ENCODE peak calls at places on chromosomes 3 and 15, in five cellular contexts. A is stimulated activated CD4-positive, alpha-beta T cell treated with anti-CD3 and anti-CD28 coated beads, TNF-alpha, amount 100 ng/mL, for 1 hour; B is amygdala; K is Calu3; F is stimulated activated CD8-positive, alpha-beta memory T cell treated with anti-CD3 and anti-CD28 coated beads, Interleukin-12 subunit alpha, Interleukin-12 subunit beta, amount 100 ng/mL, for 4 hours. G is an unnamed sample.

GRCh38 chr15:101023501-101024110 is 104.4 kb downstream of the LRRK1 start:
- DNase-seq in B (no peak), K (no peak), F (no peak), A (no peak), G (no peak)

GRCh38 chr3:94614192-94614591 is 551.3 kb downstream of the NSUN3 start:
- DNase-seq in F (no peak), B (no peak), A (no peak), K (no peak), G (no peak)

GRCh38 chr3:105222568-105223093 is 144.1 kb upstream of the ALCAM start:
- DNase-seq in F (no peak), B (no peak), K (no peak), A (no peak), G (no peak)

GRCh38 chr3:186882881-186883685 is 40.6 kb downstream of the ADIPOQ start:
- DNase-seq in B (no peak), A (no peak), F (no peak), K (no peak), G (no peak)

GRCh38 chr15:39028069-39028468 is 463.5 kb upstream of the RASGRP1 start:
- DNase-seq in B (no peak), A (no peak), K (peak; percentile 0), F (no peak), G (no peak)

GRCh38 chr3:187000711-187001151 is 70.4 kb downstream of the ST6GAL1 start:
- DNase-seq in A (no peak), B (no peak), F (no peak), K (no peak), G (no peak)

GRCh38 chr3:130896101-130896500 is 2.2 kb downstream of the ATP2C1 start:
- DNase-seq in K (no peak), A (no peak), F (no peak), B (no peak), G (no peak)

GRCh38 chr3:101638262-101638745 is 38.6 kb downstream of the ZBTB11 start:
- DNase-seq in F (no peak), A (no peak), B (no peak), K (no peak), G (no peak)

GRCh38 chr15:63176302-63176701 is 13.1 kb upstream of the RAB8B start:
- DNase-seq in A (no peak), K (no peak), B (no peak), F (no peak), G (no peak)

GRCh38 chr3:39707314-39707909 is 102.0 kb upstream of the MYRIP start:
- DNase-seq in K (peak; percentile 32), A (no peak), F (no peak), B (no peak), G (no peak)

GRCh38 chr3:98333989-98334606 is 19.6 kb upstream of the OR5K4 start:
- DNase-seq in K (peak; percentile 9), B (no peak), F (no peak), A (no peak), G (no peak)

GRCh38 chr15:35546581-35547381 is 816 bp upstream of the DPH6 start:
- DNase-seq in A (no peak), F (no peak), B (no peak), K (no peak), G (no peak)

GRCh38 chr3:29186131-29186599 is 94.7 kb upstream of the RBMS3 start:
- DNase-seq in K (no peak), A (no peak), B (no peak), F (no peak), G (no peak)

GRCh38 chr15:88323468-88323867 is 66.9 kb upstream of the NTRK3 start:
- DNase-seq in B (no peak), K (no peak), F (no peak), A (no peak), G (no peak)

GRCh38 chr3:40452876-40453730 is 4.0 kb upstream of the RPL14 start:
- DNase-seq in A (peak; percentile 88), F (peak; percentile 89), K (peak; percentile 95), B (peak; percentile 97), G (peak; percentile 96)

GRCh38 chr3:50336452-50337174 is 4.0 kb downstream of the RASSF1 start:
- DNase-seq in F (no peak), A (no peak), B (no peak), K (no peak), G (peak; percentile 52)

GRCh38 chr3:72860053-72860452 is 11.8 kb upstream of the SHQ1 start:
- DNase-seq in F (no peak), K (no peak), B (no peak), A (no peak), G (no peak)

GRCh38 chr15:45606841-45607240 is 19.7 kb downstream of the BLOC1S6 start:
- DNase-seq in B (no peak), K (no peak), F (no peak), A (no peak), G (no peak)

GRCh38 chr3:122777563-122777962 is 16.1 kb downstream of the HSPBAP1 start:
- DNase-seq in K (no peak), B (no peak), F (no peak), A (no peak), G (no peak)

GRCh38 chr3:171648079-171648478 is 162.2 kb downstream of the PLD1 start:
- DNase-seq in K (no peak), F (no peak), B (no peak), A (no peak), G (no peak)

GRCh38 chr15:63800245-63800644 is 33.5 kb downstream of the HERC1 start:
- DNase-seq in B (no peak), A (no peak), F (no peak), K (no peak), G (no peak)

GRCh38 chr15:52100807-52101206 is 11.8 kb downstream of the BCL2L10 start:
- DNase-seq in A (no peak), F (no peak), K (peak; percentile 72), B (no peak), G (no peak)

G was measured in anterior cingulate cortex.